ENCODE peak calls at places on chromosomes 2 and 18, in four cellular contexts. B is uterus, E is AG04449, S is A549. X is an unnamed sample.

GRCh38 chr2:240642061-240642805 is 17.0 kb downstream of the GPR35 start:
- DNase-seq in S (no peak), B (no peak), E (no peak), X (no peak)

GRCh38 chr2:134207589-134208209 is 46.2 kb upstream of the MGAT5 start:
- DNase-seq in S (peak; percentile 69), E (no peak), B (peak; percentile 23), X (no peak)

GRCh38 chr2:28583899-28584553 is 88.2 kb downstream of the PLB1 start:
- DNase-seq in B (peak; percentile 91), S (peak; percentile 94), E (peak; percentile 55), X (no peak)

GRCh38 chr2:165401285-165401852 is 68.1 kb upstream of the CSRNP3 start:
- DNase-seq in S (peak; percentile 78), B (peak; percentile 22), E (peak; percentile 29), X (peak; percentile 44)

GRCh38 chr2:152907046-152907445 is 188.6 kb downstream of the ARL6IP6 start:
- DNase-seq in S (no peak), B (no peak), E (no peak), X (no peak)

GRCh38 chr2:15195723-15196270 is 365.3 kb downstream of the NBAS start:
- DNase-seq in S (no peak), E (no peak), B (no peak), X (no peak)

GRCh38 chr2:26344581-26345283 is 1.2 kb upstream of the SELENOI start:
- DNase-seq in B (peak; percentile 24), S (peak; percentile 73), E (no peak), X (no peak)

GRCh38 chr2:55311444-55311870 is 42.4 kb upstream of the MTIF2 start:
- DNase-seq in E (peak; percentile 9), S (peak; percentile 16), B (no peak), X (no peak)

GRCh38 chr2:112731479-112731878 is 10.7 kb downstream of the NT5DC4 start:
- DNase-seq in S (no peak), B (no peak), E (no peak), X (no peak)

GRCh38 chr2:62217980-62218379 is 22.1 kb downstream of the B3GNT2 start:
- DNase-seq in S (no peak), B (no peak), E (peak; percentile 50), X (no peak)

DNA sequence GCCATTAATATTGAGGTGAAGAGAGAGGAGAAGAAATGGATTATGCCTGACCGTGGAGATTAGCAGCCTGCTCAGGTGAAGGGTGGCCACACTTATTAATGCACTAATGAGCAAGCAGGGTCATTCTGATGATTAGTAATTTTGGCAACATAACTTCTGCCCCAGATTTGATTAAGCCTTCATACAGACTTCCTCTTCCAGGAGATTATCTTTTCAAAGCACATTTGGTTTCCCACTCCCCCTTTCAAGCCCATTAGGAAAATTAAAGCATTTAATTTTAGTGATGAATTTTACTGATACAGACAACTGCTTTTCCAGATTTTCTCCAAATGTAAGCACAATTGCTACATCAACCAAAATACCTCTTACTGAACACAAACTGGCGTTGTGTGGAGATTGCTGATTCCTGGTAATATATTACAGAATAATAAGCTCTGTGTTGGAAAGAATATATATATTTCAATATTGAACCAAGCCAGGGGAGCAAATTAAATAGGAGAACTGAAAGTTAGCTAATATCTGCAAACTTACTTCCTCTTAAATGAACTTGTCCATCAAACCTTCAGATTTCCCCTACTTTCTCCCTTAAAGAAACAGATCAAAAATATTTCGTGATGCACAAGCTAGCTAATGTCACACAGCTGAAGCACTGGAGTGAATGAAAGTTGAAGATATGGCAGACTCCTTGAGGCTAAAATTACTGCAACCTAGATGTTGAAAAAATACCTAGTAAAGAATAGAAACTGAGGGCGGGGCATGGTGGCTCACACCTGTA is 140.8 kb downstream of the FAM210A start:
- DNase-seq in S (no peak), E (no peak), B (no peak), X (no peak)
- H3K4me3 ChIP-seq in S (no peak overlapping the region), E (no peak overlapping the region), B (no peak overlapping the region), X (no peak overlapping the region)

DNA sequence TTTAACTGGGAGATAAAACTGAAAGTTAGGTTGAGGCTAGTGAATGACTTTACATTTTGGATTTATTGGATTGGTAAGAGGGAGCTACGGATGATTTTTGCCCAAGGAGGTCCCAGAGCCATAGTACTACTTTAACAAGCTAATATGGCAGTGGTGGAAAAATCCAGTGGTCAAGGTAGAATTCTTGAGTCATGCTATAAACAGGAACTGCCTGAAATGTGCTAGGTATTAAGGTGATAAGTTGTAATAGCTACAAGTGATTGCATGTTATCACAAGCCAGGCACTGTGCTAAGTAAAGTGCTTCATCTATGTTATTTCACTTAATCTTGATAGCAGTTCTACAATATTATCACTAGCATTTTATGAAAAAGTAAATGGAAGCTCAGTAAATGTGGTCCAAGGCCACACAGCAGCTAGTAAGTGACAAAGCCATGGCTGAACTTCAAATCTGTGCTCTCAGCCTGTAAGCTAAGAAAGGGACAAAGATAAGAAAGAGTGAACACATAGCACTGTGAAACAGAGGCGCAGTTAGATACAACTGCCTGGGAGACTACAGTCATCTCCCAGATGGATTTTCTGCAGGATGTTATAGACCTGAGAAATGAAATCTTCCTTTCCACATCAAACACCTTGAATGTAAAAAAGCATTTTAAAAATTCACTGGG is 469.6 kb downstream of the TGIF1 start:
- DNase-seq in S (no peak), B (no peak), E (no peak), X (no peak)
- TF ChIP-seq CTCF in S (no peak), B (no peak), E (no peak), X (no peak)

DNA sequence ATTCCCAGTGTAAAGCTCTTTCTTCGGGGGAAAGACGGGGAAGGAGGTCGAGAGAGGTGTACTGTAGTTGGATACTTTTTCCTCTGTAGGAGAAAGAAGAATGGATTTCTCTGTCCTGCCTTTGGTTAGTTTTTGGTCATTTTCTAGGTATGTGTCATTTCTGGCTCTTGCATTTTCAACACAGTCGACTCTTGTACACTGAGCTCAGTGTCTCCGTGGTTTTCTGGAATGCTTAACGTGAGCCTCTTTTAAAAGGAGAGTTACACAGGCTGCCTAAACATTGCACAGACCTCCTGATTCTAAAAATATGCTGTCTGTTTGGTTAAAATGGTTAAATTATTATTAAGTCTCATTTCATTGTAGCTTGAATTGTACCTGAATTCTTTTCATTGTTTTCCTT is 21.8 kb upstream of the GLS start:
- DNase-seq in B (no peak), E (peak; percentile 66), S (no peak), X (no peak)
- H3K4me3 ChIP-seq in B (no peak overlapping the region), E (no peak overlapping the region), S (peak overlapping the region; percentile 17), X (no peak overlapping the region)

GRCh38 chr2:199543606-199544172 is 86.0 kb upstream of the SATB2 start:
- DNase-seq in E (no peak), B (no peak), S (no peak), X (no peak)
- TF ChIP-seq CTCF in E (no peak), B (no peak), S (no peak), X (no peak)

GRCh38 chr2:234145057-234145456 is 94.6 kb downstream of the SPP2 start:
- DNase-seq in E (no peak), B (no peak), S (no peak), X (no peak)

GRCh38 chr2:234139755-234140154 is 89.3 kb downstream of the SPP2 start:
- DNase-seq in E (no peak), S (no peak), B (no peak), X (no peak)

GRCh38 chr2:234145511-234145910 is 95.0 kb downstream of the SPP2 start:
- DNase-seq in S (no peak), B (no peak), E (no peak), X (no peak)

GRCh38 chr2:234138836-234139235 is 88.3 kb downstream of the SPP2 start:
- DNase-seq in E (no peak), S (no peak), B (no peak), X (no peak)

DNA sequence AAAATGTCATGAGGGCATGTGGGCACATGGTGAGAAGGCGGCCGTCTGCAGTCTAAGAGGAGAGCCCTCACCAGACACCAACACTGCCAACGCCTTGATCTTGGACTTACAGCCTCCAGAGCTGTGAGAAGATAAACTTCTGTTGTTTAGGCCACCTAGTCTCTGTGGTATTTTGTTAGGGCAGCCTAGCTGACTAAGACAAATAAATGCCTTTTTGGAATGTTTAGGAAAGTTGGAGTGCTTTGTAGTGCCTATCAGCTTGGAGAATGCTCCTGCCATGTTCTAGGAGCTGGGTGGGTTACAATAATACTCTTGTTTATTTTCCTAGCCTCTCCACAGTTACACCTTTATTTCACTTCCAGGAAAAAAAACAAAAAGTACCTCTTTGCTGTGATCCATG is 92.0 kb downstream of the SPP2 start:
- DNase-seq in S (no peak), B (no peak), E (no peak), X (no peak)
- H3K4me3 ChIP-seq in S (no peak overlapping the region), B (no peak overlapping the region), E (no peak overlapping the region), X (no peak overlapping the region)

DNA sequence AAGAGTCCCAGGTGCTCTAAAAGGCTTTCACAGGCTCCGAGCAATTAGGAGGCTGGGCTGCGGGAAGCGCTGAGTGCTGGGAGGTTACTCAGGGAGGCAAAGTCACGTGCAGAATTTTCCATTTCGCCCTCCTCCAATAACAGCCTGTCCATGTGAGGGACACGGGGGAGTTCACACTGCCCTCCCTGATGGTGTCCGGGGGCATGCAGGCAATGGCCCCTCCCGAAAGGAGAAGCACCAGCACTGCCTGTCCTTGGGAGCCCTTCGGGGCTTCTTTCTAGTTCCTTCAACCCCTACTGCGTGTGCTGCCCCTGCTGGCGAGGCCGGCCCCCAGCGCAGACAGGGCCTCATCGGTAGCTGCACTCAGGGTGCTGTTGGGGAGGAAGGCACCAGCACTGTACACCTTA is 63.1 kb upstream of the HPCAL1 start:
- DNase-seq in B (peak; percentile 50), S (no peak), E (no peak), X (no peak)
- TF ChIP-seq CTCF in B (no peak), S (no peak), E (no peak), X (peak; percentile 26)

DNA sequence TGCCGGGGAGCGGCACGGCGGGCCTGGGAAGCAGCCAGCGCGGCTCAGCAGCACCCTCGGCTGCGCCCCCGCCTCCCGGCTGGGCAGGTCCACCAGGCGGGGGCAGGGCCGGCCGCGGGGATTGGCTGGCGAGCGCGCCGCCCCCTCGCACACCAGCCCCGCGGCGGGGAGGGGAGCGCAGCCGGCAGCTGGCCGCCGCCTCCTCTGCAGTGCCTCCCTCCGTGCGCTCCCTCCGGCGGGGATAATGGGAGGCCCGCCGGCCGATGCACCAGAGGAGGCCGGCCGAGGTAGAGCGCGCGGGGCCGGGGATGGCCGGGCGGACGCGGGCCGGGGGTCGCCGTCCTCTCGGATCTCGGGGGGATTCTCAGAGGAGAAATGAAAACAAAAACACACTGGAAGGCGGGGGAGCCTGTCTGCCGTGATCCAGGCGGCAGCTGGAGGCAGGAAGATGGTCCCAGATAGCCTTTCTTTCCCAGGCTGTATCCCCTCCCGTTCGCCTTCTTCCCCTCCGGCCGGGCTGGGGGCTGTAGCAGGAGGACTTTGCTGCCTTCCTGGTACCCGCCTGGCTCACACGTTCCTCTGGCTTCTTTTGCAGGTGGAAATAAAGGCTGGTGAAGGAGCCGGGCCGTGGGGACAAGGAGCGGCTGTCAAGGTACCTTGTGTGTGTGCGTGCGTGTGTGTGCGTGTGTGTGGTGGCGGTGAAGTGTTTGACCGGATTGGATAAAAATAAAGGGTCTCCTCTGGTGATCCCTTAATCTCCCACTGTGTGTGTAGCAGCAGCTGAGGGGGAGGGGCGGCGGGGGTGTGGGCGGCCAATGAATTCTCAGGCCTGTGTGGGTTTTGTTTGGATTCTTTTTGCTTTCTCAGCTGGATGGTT is 18.0 kb downstream of the TET3 start:
- DNase-seq in S (peak; percentile 33), E (no peak), B (peak; percentile 77), X (no peak)
- H3K4me3 ChIP-seq in S (peak overlapping the region; percentile 35), E (peak overlapping the region; percentile 78), B (peak overlapping the region; percentile 55), X (peak overlapping the region; percentile 64)